ENCODE peak calls at places on chromosomes 12 and 14, in seven cellular contexts. P, E, Z, G, Y, Q and K are unnamed samples.
A peak's percentile ranks its signal among the peaks of the same experiment; 100 is the strongest.

GRCh38 chr12:45660330-45660729 is 69.2 kb upstream of the ARID2 start:
- DNase-seq in P (no peak), E (no peak), Z (no peak), G (peak; percentile 71), Y (peak; percentile 37), Q (peak; percentile 79), K (no peak)

GRCh38 chr12:108561852-108562347 is 496 bp upstream of the ISCU start:
- DNase-seq in P (no peak), E (no peak), Z (no peak), G (no peak), Y (no peak), Q (no peak), K (no peak)

GRCh38 chr14:74507796-74508195 is 14.2 kb downstream of the ISCA2 start:
- DNase-seq in P (no peak), E (no peak), Z (no peak), G (no peak), Y (no peak), Q (no peak), K (peak; percentile 13)

GRCh38 chr14:103527408-103528157 is 1.4 kb upstream of the TRMT61A start:
- DNase-seq in P (peak; percentile 45), E (no peak), Z (no peak), G (peak; percentile 22), Y (no peak), Q (no peak), K (no peak)

GRCh38 chr14:30445394-30445793 is 113.6 kb upstream of the G2E3 start:
- DNase-seq in P (no peak), E (no peak), Z (no peak), G (no peak), Y (no peak), Q (no peak), K (no peak)

GRCh38 chr14:101239065-101239464 is 322.2 kb upstream of the DIO3 start:
- DNase-seq in P (no peak), E (peak; percentile 15), Z (peak; percentile 54), G (no peak), Y (no peak), Q (no peak), K (no peak)

GRCh38 chr12:85036241-85036707 is at the start of the genes LRRIQ1 and TSPAN19:
- DNase-seq in P (peak; percentile 1), E (peak; percentile 54), Z (peak; percentile 54), G (peak; percentile 94), Y (peak; percentile 47), Q (peak; percentile 79), K (peak; percentile 77)

GRCh38 chr12:84174115-84174514 is 738.5 kb downstream of the SLC6A15 start:
- DNase-seq in P (no peak), E (no peak), Z (no peak), G (no peak), Y (no peak), Q (no peak), K (no peak)

GRCh38 chr12:14207946-14208612 is 157.4 kb upstream of the ATF7IP start:
- DNase-seq in P (no peak), E (no peak), Z (peak; percentile 25), G (no peak), Y (no peak), Q (no peak), K (no peak)

GRCh38 chr12:39426636-39427245 is 16.2 kb downstream of the KIF21A start:
- DNase-seq in P (no peak), E (no peak), Z (no peak), G (no peak), Y (no peak), Q (no peak), K (no peak)

GRCh38 chr12:83985068-83985467 is 927.5 kb downstream of the SLC6A15 start:
- DNase-seq in P (no peak), E (no peak), Z (no peak), G (no peak), Y (no peak), Q (no peak), K (no peak)

GRCh38 chr12:104673294-104674062 is 216.7 kb downstream of the CHST11 start:
- DNase-seq in P (no peak), E (no peak), Z (no peak), G (no peak), Y (no peak), Q (no peak), K (no peak)

GRCh38 chr12:39920647-39921046 is 185.2 kb downstream of the SLC2A13 start:
- DNase-seq in P (no peak), E (no peak), Z (no peak), G (no peak), Y (no peak), Q (no peak), K (no peak)

GRCh38 chr12:10364839-10365681 is 24.8 kb downstream of the KLRK1 start:
- DNase-seq in P (peak; percentile 91), E (peak; percentile 57), Z (peak; percentile 53), G (peak; percentile 80), Y (peak; percentile 42), Q (peak; percentile 84), K (peak; percentile 61)

GRCh38 chr14:42110167-42110566 is 503.5 kb downstream of the LRFN5 start:
- DNase-seq in P (peak; percentile 30), E (no peak), Z (peak; percentile 27), G (peak; percentile 47), Y (peak; percentile 3), Q (peak; percentile 71), K (no peak)

GRCh38 chr14:89911018-89911919 is 43.3 kb downstream of the EFCAB11 start:
- DNase-seq in P (no peak), E (no peak), Z (peak; percentile 91), G (peak; percentile 48), Y (no peak), Q (peak; percentile 75), K (no peak)

GRCh38 chr12:55932546-55932919 is 1.6 kb downstream of the DGKA start:
- DNase-seq in P (peak; percentile 80), E (no peak), Z (no peak), G (peak; percentile 27), Y (no peak), Q (peak; percentile 33), K (no peak)

GRCh38 chr12:55931780-55932545 is 1.0 kb downstream of the DGKA start:
- DNase-seq in P (peak; percentile 48), E (peak; percentile 64), Z (no peak), G (no peak), Y (no peak), Q (peak; percentile 29), K (peak; percentile 68)

GRCh38 chr12:55934343-55934742 is 3.4 kb downstream of the DGKA start:
- DNase-seq in P (no peak), E (no peak), Z (no peak), G (no peak), Y (no peak), Q (no peak), K (no peak)

GRCh38 chr12:55933799-55934174 is 2.8 kb downstream of the DGKA start:
- DNase-seq in P (no peak), E (no peak), Z (no peak), G (no peak), Y (no peak), Q (no peak), K (no peak)

DNA sequence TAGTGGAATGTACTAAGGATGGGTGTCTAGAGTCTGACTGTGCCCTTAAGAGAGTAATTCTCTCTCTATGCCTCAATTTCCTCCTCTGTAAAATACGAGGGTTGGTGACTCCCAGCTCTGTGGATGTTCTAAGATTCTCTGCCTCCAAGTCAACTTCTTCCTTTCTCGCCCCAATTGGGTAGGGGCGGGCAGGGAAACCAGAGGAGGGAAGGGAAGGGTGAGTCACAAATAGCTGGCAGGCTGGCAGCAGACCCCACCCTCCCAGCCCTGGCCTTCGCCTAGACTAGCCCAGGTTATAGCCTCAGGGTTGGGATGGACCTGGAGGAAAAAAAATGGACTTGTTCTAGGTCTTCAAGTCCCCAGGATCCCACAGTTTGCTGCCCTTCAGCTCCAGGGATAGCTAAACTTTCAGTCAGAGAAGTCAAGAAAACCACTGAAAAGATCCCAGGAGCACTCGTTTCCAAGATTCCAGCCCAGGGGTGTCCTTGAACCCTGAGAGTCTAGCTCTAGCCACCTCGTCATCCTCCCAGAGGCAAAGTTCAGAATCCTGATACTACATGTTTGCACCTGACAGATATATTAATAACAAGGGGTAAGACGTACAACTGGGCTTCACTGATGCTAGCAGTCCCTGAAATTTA is 2.3 kb downstream of the DGKA start:
- DNase-seq in P (no peak), E (no peak), Z (no peak), G (no peak), Y (no peak), Q (no peak), K (no peak)
- H3K27ac ChIP-seq in P (peak overlapping the region; percentile 99), E (no peak overlapping the region), Z (no peak overlapping the region), G (no peak overlapping the region), Y (no peak overlapping the region), Q (peak overlapping the region; percentile 35), K (no peak overlapping the region)

GRCh38 chr14:32202468-32202865 is 602 bp downstream of the RNU6-8 start:
- DNase-seq in P (no peak), E (no peak), Z (peak; percentile 60), G (peak; percentile 14), Y (no peak), Q (peak; percentile 21), K (no peak)
- H3K4me3 ChIP-seq in P (peak overlapping the region; percentile 80), E (peak overlapping the region; percentile 84), Z (peak overlapping the region; percentile 75), G (peak overlapping the region; percentile 76), Y (peak overlapping the region; percentile 70), Q (peak overlapping the region; percentile 67), K (peak overlapping the region; percentile 83)

DNA sequence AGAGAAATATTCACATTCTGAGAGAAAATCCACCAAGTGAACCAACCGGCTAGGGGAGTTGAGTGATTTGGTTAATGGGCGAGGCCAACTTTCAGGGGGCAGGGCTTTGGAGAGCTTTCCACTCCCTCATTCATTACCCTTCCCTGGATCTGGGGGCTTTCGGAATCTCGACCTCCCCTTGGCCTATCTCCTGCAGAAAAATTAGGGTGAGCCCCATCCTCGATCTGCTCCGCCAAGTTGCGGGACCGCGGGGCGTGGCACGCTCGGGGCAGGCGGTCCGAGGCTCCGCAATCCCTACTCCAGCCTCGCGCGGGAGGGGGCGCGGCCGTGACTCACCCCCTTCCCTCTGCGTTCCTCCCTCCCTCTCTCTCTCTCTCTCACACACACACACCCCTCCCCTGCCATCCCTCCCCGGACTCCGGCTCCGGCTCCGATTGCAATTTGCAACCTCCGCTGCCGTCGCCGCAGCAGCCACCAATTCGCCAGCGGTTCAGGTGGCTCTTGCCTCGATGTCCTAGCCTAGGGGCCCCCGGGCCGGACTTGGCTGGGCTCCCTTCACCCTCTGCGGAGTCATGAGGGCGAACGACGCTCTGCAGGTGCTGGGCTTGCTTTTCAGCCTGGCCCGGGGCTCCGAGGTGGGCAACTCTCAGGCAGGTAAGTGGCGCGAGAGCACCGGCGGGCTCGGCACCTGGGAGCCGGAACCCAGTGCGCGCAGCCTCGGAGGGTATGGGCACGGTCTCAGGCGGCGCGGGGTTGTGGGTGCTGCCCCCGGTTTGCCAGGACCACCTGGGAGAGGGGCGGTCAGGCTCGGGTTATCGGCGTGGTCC is at the start of gene ERBB3:
- DNase-seq in P (peak; percentile 14), E (peak; percentile 80), Z (peak; percentile 82), G (peak; percentile 74), Y (peak; percentile 42), Q (peak; percentile 81), K (peak; percentile 79)
- TF ChIP-seq CTCF in P (no peak), E (no peak), Z (peak; percentile 35), G (peak; percentile 6), Y (no peak), Q (peak; percentile 19), K (no peak)

DNA sequence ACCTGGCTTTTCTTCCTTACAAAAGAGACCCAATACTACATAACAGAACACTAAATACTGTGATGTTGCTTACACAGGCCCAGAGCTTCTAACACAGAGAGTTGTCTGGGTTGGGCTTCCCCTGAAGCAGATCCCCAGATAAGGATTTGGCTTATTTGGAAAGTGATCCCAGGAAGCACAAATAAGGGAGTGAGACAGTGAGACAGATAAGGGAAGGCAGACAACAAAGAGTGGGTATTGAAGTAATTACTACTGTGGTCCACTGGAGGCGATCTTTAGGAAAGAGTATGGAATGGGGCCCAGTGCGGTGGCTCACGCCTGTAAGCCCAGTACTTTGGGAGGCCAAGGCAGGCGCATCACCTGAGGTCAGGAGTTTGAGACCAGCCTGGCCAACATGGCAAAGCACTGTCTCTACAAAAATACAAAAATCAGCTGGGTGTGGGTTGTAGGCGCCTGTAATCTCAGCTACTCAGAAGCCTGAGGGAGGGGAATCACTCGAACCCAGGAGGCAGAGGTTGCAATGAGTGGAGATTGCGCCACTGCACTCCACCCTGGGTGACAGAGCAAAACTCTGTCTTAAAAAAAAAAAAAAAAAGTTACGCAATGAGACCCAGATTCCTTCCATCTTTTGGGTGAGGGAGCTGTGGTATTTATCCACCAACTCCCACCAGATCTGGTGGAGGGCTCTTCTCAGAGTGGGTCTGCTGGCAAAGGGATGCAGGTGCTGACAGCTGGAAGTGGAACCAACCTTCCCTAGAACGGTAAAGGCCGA is 10.2 kb upstream of the C12orf43 start:
- DNase-seq in P (no peak), E (no peak), Z (peak; percentile 91), G (no peak), Y (no peak), Q (no peak), K (no peak)
- H3K27ac ChIP-seq in P (no peak overlapping the region), E (no peak overlapping the region), Z (peak overlapping the region; percentile 89), G (no peak overlapping the region), Y (no peak overlapping the region), Q (no peak overlapping the region), K (no peak overlapping the region)